ENCODE peak calls at places on chromosomes 3 and 15, in ten cellular contexts. One of them, this sample, is unnamed.

GRCh38 chr3:107077391-107077790 is 299.8 kb upstream of the CCDC54 start:
- DNase-seq in activated gamma-delta T cell: no peak
- DNase-seq in right cardiac atrium: no peak
- DNase-seq in stimulated activated CD8-positive, alpha-beta memory T cell treated with anti-CD3 and anti-CD28 coated beads, Interleukin-2, amount 100 ng/mL, for 48 hours: no peak
- DNase-seq in AG09309: no peak
- DNase-seq in NCI-H1092 treated with DMSO at 0.1 percent for 48 hours: no peak
- DNase-seq in HEK293T: no peak
- DNase-seq in CD8-positive, alpha-beta T cell: no peak
- DNase-seq in neuronal stem cell: no peak
- DNase-seq in body of pancreas: no peak
- DNase-seq in this sample: no peak

GRCh38 chr3:95705786-95706418 is 1108.5 kb upstream of the EPHA6 start:
- DNase-seq in AG09309: no peak
- DNase-seq in CD8-positive, alpha-beta T cell: no peak
- DNase-seq in neuronal stem cell: no peak
- DNase-seq in body of pancreas: no peak
- DNase-seq in NCI-H1092 treated with DMSO at 0.1 percent for 48 hours: no peak
- DNase-seq in stimulated activated CD8-positive, alpha-beta memory T cell treated with anti-CD3 and anti-CD28 coated beads, Interleukin-2, amount 100 ng/mL, for 48 hours: no peak
- DNase-seq in HEK293T: no peak
- DNase-seq in activated gamma-delta T cell: no peak
- DNase-seq in right cardiac atrium: no peak
- DNase-seq in this sample: no peak

GRCh38 chr3:168398371-168399030 is 302.8 kb upstream of the GOLIM4 start:
- DNase-seq in body of pancreas: no peak
- DNase-seq in AG09309: peak; percentile 1
- DNase-seq in neuronal stem cell: no peak
- DNase-seq in NCI-H1092 treated with DMSO at 0.1 percent for 48 hours: no peak
- DNase-seq in right cardiac atrium: no peak
- DNase-seq in HEK293T: no peak
- DNase-seq in stimulated activated CD8-positive, alpha-beta memory T cell treated with anti-CD3 and anti-CD28 coated beads, Interleukin-2, amount 100 ng/mL, for 48 hours: no peak
- DNase-seq in CD8-positive, alpha-beta T cell: no peak
- DNase-seq in activated gamma-delta T cell: no peak
- DNase-seq in this sample: no peak

GRCh38 chr3:57794501-57794900 is 38.4 kb downstream of the SLMAP start:
- DNase-seq in activated gamma-delta T cell: no peak
- DNase-seq in neuronal stem cell: no peak
- DNase-seq in stimulated activated CD8-positive, alpha-beta memory T cell treated with anti-CD3 and anti-CD28 coated beads, Interleukin-2, amount 100 ng/mL, for 48 hours: no peak
- DNase-seq in right cardiac atrium: no peak
- DNase-seq in AG09309: no peak
- DNase-seq in body of pancreas: no peak
- DNase-seq in CD8-positive, alpha-beta T cell: no peak
- DNase-seq in HEK293T: no peak
- DNase-seq in NCI-H1092 treated with DMSO at 0.1 percent for 48 hours: no peak
- DNase-seq in this sample: no peak

GRCh38 chr15:90305932-90306331 is 40.5 kb downstream of the NGRN start:
- DNase-seq in activated gamma-delta T cell: no peak
- DNase-seq in neuronal stem cell: no peak
- DNase-seq in body of pancreas: no peak
- DNase-seq in HEK293T: no peak
- DNase-seq in right cardiac atrium: no peak
- DNase-seq in NCI-H1092 treated with DMSO at 0.1 percent for 48 hours: no peak
- DNase-seq in stimulated activated CD8-positive, alpha-beta memory T cell treated with anti-CD3 and anti-CD28 coated beads, Interleukin-2, amount 100 ng/mL, for 48 hours: no peak
- DNase-seq in AG09309: no peak
- DNase-seq in CD8-positive, alpha-beta T cell: no peak
- DNase-seq in this sample: no peak

GRCh38 chr15:68843425-68844311 is 23.0 kb upstream of the ANP32A start:
- DNase-seq in NCI-H1092 treated with DMSO at 0.1 percent for 48 hours: peak; percentile 17
- DNase-seq in CD8-positive, alpha-beta T cell: no peak
- DNase-seq in activated gamma-delta T cell: no peak
- DNase-seq in right cardiac atrium: no peak
- DNase-seq in body of pancreas: peak; percentile 39
- DNase-seq in HEK293T: peak; percentile 72
- DNase-seq in stimulated activated CD8-positive, alpha-beta memory T cell treated with anti-CD3 and anti-CD28 coated beads, Interleukin-2, amount 100 ng/mL, for 48 hours: peak; percentile 16
- DNase-seq in AG09309: no peak
- DNase-seq in neuronal stem cell: peak; percentile 45
- DNase-seq in this sample: no peak

GRCh38 chr3:117645561-117646242 is 936.1 kb downstream of the TUSC7 start:
- DNase-seq in HEK293T: no peak
- DNase-seq in CD8-positive, alpha-beta T cell: no peak
- DNase-seq in body of pancreas: no peak
- DNase-seq in stimulated activated CD8-positive, alpha-beta memory T cell treated with anti-CD3 and anti-CD28 coated beads, Interleukin-2, amount 100 ng/mL, for 48 hours: no peak
- DNase-seq in neuronal stem cell: no peak
- DNase-seq in AG09309: no peak
- DNase-seq in right cardiac atrium: no peak
- DNase-seq in NCI-H1092 treated with DMSO at 0.1 percent for 48 hours: no peak
- DNase-seq in activated gamma-delta T cell: no peak
- DNase-seq in this sample: no peak

GRCh38 chr3:165855581-165855980 is 18.4 kb upstream of the BCHE start:
- DNase-seq in right cardiac atrium: no peak
- DNase-seq in AG09309: no peak
- DNase-seq in neuronal stem cell: no peak
- DNase-seq in activated gamma-delta T cell: no peak
- DNase-seq in body of pancreas: no peak
- DNase-seq in HEK293T: no peak
- DNase-seq in CD8-positive, alpha-beta T cell: no peak
- DNase-seq in stimulated activated CD8-positive, alpha-beta memory T cell treated with anti-CD3 and anti-CD28 coated beads, Interleukin-2, amount 100 ng/mL, for 48 hours: no peak
- DNase-seq in NCI-H1092 treated with DMSO at 0.1 percent for 48 hours: no peak
- DNase-seq in this sample: no peak

GRCh38 chr3:122944671-122945151 is 82.9 kb downstream of the SEMA5B start:
- DNase-seq in activated gamma-delta T cell: no peak
- DNase-seq in neuronal stem cell: no peak
- DNase-seq in body of pancreas: no peak
- DNase-seq in CD8-positive, alpha-beta T cell: no peak
- DNase-seq in stimulated activated CD8-positive, alpha-beta memory T cell treated with anti-CD3 and anti-CD28 coated beads, Interleukin-2, amount 100 ng/mL, for 48 hours: no peak
- DNase-seq in AG09309: peak; percentile 29
- DNase-seq in right cardiac atrium: no peak
- DNase-seq in HEK293T: no peak
- DNase-seq in NCI-H1092 treated with DMSO at 0.1 percent for 48 hours: no peak
- DNase-seq in this sample: no peak

This sample was measured in GM04504.